ENCODE peak calls at places on chromosomes 2 and 18, in ten cellular contexts. One of them, this sample, is unnamed.

GRCh38 chr18:73662440-73662839 is 485.2 kb downstream of the FBXO15 start:
- DNase-seq in PC-3: no peak
- DNase-seq in tibial nerve: no peak
- DNase-seq in AG04450: no peak
- DNase-seq in heart right ventricle: no peak
- DNase-seq in AG10803: no peak
- DNase-seq in A673: no peak
- DNase-seq in left ventricle myocardium inferior: no peak
- DNase-seq in left lung: no peak
- DNase-seq in epithelial cell of esophagus: no peak
- DNase-seq in this sample: no peak

GRCh38 chr2:191251014-191251413 is 5.8 kb downstream of the MYO1B start:
- DNase-seq in epithelial cell of esophagus: no peak
- DNase-seq in PC-3: no peak
- DNase-seq in left lung: no peak
- DNase-seq in tibial nerve: no peak
- DNase-seq in A673: no peak
- DNase-seq in AG10803: no peak
- DNase-seq in left ventricle myocardium inferior: no peak
- DNase-seq in heart right ventricle: no peak
- DNase-seq in AG04450: no peak
- DNase-seq in this sample: no peak

GRCh38 chr2:235468978-235469694 is 24.7 kb upstream of the AGAP1 start:
- DNase-seq in heart right ventricle: no peak
- DNase-seq in left lung: no peak
- DNase-seq in left ventricle myocardium inferior: no peak
- DNase-seq in PC-3: peak; percentile 95
- DNase-seq in A673: peak; percentile 36
- DNase-seq in epithelial cell of esophagus: peak; percentile 93
- DNase-seq in AG10803: peak; percentile 82
- DNase-seq in AG04450: peak; percentile 67
- DNase-seq in tibial nerve: peak; percentile 51
- DNase-seq in this sample: peak; percentile 95

GRCh38 chr18:24560511-24560981 is 100.1 kb downstream of the HRH4 start:
- DNase-seq in PC-3: no peak
- DNase-seq in AG04450: no peak
- DNase-seq in A673: no peak
- DNase-seq in heart right ventricle: no peak
- DNase-seq in tibial nerve: no peak
- DNase-seq in epithelial cell of esophagus: peak; percentile 75
- DNase-seq in AG10803: no peak
- DNase-seq in left ventricle myocardium inferior: no peak
- DNase-seq in left lung: no peak
- DNase-seq in this sample: no peak

GRCh38 chr2:47534179-47534919 is 131.4 kb downstream of the MSH2 start:
- DNase-seq in tibial nerve: no peak
- DNase-seq in PC-3: peak; percentile 74
- DNase-seq in left lung: no peak
- DNase-seq in epithelial cell of esophagus: peak; percentile 77
- DNase-seq in AG04450: peak; percentile 55
- DNase-seq in left ventricle myocardium inferior: no peak
- DNase-seq in heart right ventricle: no peak
- DNase-seq in A673: peak; percentile 82
- DNase-seq in AG10803: peak; percentile 80
- DNase-seq in this sample: peak; percentile 93

GRCh38 chr18:77178559-77178958 is 46.0 kb upstream of the MBP start:
- DNase-seq in heart right ventricle: no peak
- DNase-seq in epithelial cell of esophagus: peak; percentile 51
- DNase-seq in AG04450: no peak
- DNase-seq in left ventricle myocardium inferior: no peak
- DNase-seq in left lung: no peak
- DNase-seq in tibial nerve: peak; percentile 23
- DNase-seq in AG10803: no peak
- DNase-seq in PC-3: no peak
- DNase-seq in A673: no peak
- DNase-seq in this sample: peak; percentile 20

GRCh38 chr2:120520929-120521912 is 175.3 kb downstream of the INHBB start:
- DNase-seq in A673: peak; percentile 60
- DNase-seq in AG10803: peak; percentile 23
- DNase-seq in left ventricle myocardium inferior: no peak
- DNase-seq in heart right ventricle: no peak
- DNase-seq in AG04450: no peak
- DNase-seq in tibial nerve: peak; percentile 42
- DNase-seq in epithelial cell of esophagus: peak; percentile 59
- DNase-seq in PC-3: peak; percentile 79
- DNase-seq in left lung: no peak
- DNase-seq in this sample: peak; percentile 43

GRCh38 chr2:118971245-118972122 is 29.5 kb downstream of the MARCO start:
- DNase-seq in left lung: no peak
- DNase-seq in epithelial cell of esophagus: peak; percentile 79
- DNase-seq in left ventricle myocardium inferior: no peak
- DNase-seq in tibial nerve: no peak
- DNase-seq in AG10803: no peak
- DNase-seq in A673: no peak
- DNase-seq in AG04450: no peak
- DNase-seq in heart right ventricle: no peak
- DNase-seq in PC-3: peak; percentile 82
- DNase-seq in this sample: no peak

GRCh38 chr2:29430382-29431112 is 315.3 kb downstream of the CLIP4 start:
- DNase-seq in AG04450: no peak
- DNase-seq in left ventricle myocardium inferior: no peak
- DNase-seq in tibial nerve: no peak
- DNase-seq in AG10803: no peak
- DNase-seq in epithelial cell of esophagus: no peak
- DNase-seq in heart right ventricle: no peak
- DNase-seq in PC-3: peak; percentile 11
- DNase-seq in A673: no peak
- DNase-seq in left lung: no peak
- DNase-seq in this sample: no peak

GRCh38 chr18:8609711-8610441 is 639 bp downstream of the RAB12 start:
- DNase-seq in PC-3: no peak
- DNase-seq in AG10803: peak; percentile 6
- DNase-seq in AG04450: no peak
- DNase-seq in heart right ventricle: peak; percentile 26
- DNase-seq in left ventricle myocardium inferior: peak; percentile 23
- DNase-seq in left lung: peak; percentile 82
- DNase-seq in A673: no peak
- DNase-seq in tibial nerve: no peak
- DNase-seq in epithelial cell of esophagus: peak; percentile 28
- DNase-seq in this sample: no peak

GRCh38 chr2:74530239-74531161 is 767 bp downstream of the HTRA2 start:
- DNase-seq in A673: peak; percentile 42
- DNase-seq in AG04450: no peak
- DNase-seq in epithelial cell of esophagus: no peak
- DNase-seq in AG10803: peak; percentile 51
- DNase-seq in left ventricle myocardium inferior: no peak
- DNase-seq in PC-3: peak; percentile 38
- DNase-seq in left lung: peak; percentile 84
- DNase-seq in tibial nerve: no peak
- DNase-seq in heart right ventricle: peak; percentile 41
- DNase-seq in this sample: peak; percentile 47

GRCh38 chr18:57705861-57706590 is 84.4 kb upstream of the NARS1 start:
- DNase-seq in AG10803: no peak
- DNase-seq in AG04450: no peak
- DNase-seq in tibial nerve: no peak
- DNase-seq in PC-3: peak; percentile 81
- DNase-seq in left lung: no peak
- DNase-seq in epithelial cell of esophagus: no peak
- DNase-seq in A673: no peak
- DNase-seq in heart right ventricle: no peak
- DNase-seq in left ventricle myocardium inferior: no peak
- DNase-seq in this sample: no peak

GRCh38 chr2:205879362-205879761 is 197.1 kb downstream of the NRP2 start:
- DNase-seq in tibial nerve: no peak
- DNase-seq in heart right ventricle: no peak
- DNase-seq in left lung: no peak
- DNase-seq in AG04450: no peak
- DNase-seq in AG10803: no peak
- DNase-seq in left ventricle myocardium inferior: no peak
- DNase-seq in PC-3: no peak
- DNase-seq in epithelial cell of esophagus: peak; percentile 6
- DNase-seq in A673: no peak
- DNase-seq in this sample: no peak

GRCh38 chr2:15177103-15177502 is 384.0 kb downstream of the NBAS start:
- DNase-seq in PC-3: peak; percentile 70
- DNase-seq in AG04450: no peak
- DNase-seq in epithelial cell of esophagus: peak; percentile 49
- DNase-seq in A673: peak; percentile 27
- DNase-seq in AG10803: no peak
- DNase-seq in left lung: no peak
- DNase-seq in left ventricle myocardium inferior: no peak
- DNase-seq in heart right ventricle: no peak
- DNase-seq in tibial nerve: no peak
- DNase-seq in this sample: peak; percentile 46

DNA sequence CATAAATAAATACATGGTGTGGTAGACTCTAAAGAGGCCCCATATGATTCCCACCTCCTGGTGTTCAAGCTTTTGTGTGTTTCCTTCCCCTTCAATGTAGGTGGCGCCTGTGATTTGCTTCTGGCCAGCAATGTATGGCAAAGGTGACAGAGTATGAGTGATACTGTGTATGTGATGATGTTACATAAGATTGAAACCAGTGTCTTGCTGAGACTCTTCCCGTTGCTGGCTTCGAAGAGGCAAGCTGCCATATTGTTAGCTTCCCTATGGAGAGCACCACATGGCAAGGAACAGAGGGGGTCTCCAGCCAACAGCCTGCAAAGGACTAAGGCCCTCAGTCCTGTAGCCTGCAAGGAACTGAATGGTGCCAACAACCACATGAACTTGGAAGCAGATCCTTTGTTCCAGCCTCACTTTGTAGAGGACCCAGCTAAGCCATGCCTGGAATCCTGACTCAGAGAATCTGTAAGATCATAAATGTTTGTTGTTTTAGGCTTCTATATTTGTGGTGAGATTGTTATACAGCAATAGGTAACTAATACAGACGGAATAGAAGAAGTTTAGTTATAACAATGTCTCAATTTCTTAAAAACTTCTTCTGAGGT is 1.7 kb upstream of the SMAD4 start:
- DNase-seq in PC-3: peak; percentile 16
- DNase-seq in left lung: no peak
- DNase-seq in heart right ventricle: no peak
- DNase-seq in tibial nerve: no peak
- DNase-seq in A673: peak; percentile 38
- DNase-seq in left ventricle myocardium inferior: no peak
- DNase-seq in epithelial cell of esophagus: peak; percentile 54
- DNase-seq in AG10803: peak; percentile 32
- DNase-seq in AG04450: no peak
- DNase-seq in this sample: peak; percentile 62
- TF ChIP-seq CTCF in PC-3: peak; percentile 17
- TF ChIP-seq CTCF in left lung: no peak
- TF ChIP-seq CTCF in heart right ventricle: no peak
- TF ChIP-seq CTCF in tibial nerve: no peak
- TF ChIP-seq CTCF in A673: peak; percentile 8
- TF ChIP-seq CTCF in left ventricle myocardium inferior: no peak
- TF ChIP-seq CTCF in epithelial cell of esophagus: no peak
- TF ChIP-seq CTCF in AG10803: no peak
- TF ChIP-seq CTCF in AG04450: no peak
- TF ChIP-seq CTCF in this sample: peak; percentile 1

GRCh38 chr2:179335732-179336131 is 71.1 kb upstream of the SESTD1 start:
- DNase-seq in heart right ventricle: no peak
- DNase-seq in epithelial cell of esophagus: no peak
- DNase-seq in AG04450: no peak
- DNase-seq in left lung: no peak
- DNase-seq in AG10803: peak; percentile 37
- DNase-seq in A673: no peak
- DNase-seq in left ventricle myocardium inferior: no peak
- DNase-seq in tibial nerve: no peak
- DNase-seq in PC-3: no peak
- DNase-seq in this sample: no peak

GRCh38 chr2:179332903-179333302 is 68.3 kb upstream of the SESTD1 start:
- DNase-seq in epithelial cell of esophagus: peak; percentile 53
- DNase-seq in PC-3: peak; percentile 87
- DNase-seq in heart right ventricle: no peak
- DNase-seq in left lung: no peak
- DNase-seq in left ventricle myocardium inferior: no peak
- DNase-seq in tibial nerve: no peak
- DNase-seq in A673: peak; percentile 23
- DNase-seq in AG04450: no peak
- DNase-seq in AG10803: peak; percentile 47
- DNase-seq in this sample: peak; percentile 62

GRCh38 chr2:179336782-179337534 is 72.3 kb upstream of the SESTD1 start:
- DNase-seq in PC-3: peak; percentile 68
- DNase-seq in left ventricle myocardium inferior: peak; percentile 11
- DNase-seq in left lung: no peak
- DNase-seq in tibial nerve: peak; percentile 38
- DNase-seq in epithelial cell of esophagus: no peak
- DNase-seq in heart right ventricle: no peak
- DNase-seq in A673: peak; percentile 95
- DNase-seq in AG10803: peak; percentile 84
- DNase-seq in AG04450: no peak
- DNase-seq in this sample: peak; percentile 74

GRCh38 chr2:179331066-179331465 is 66.4 kb upstream of the SESTD1 start:
- DNase-seq in A673: no peak
- DNase-seq in left ventricle myocardium inferior: no peak
- DNase-seq in AG10803: no peak
- DNase-seq in AG04450: no peak
- DNase-seq in heart right ventricle: no peak
- DNase-seq in left lung: no peak
- DNase-seq in epithelial cell of esophagus: no peak
- DNase-seq in tibial nerve: no peak
- DNase-seq in PC-3: no peak
- DNase-seq in this sample: no peak
- H3K4me3 ChIP-seq in A673: no peak overlapping the region
- H3K4me3 ChIP-seq in left ventricle myocardium inferior: no peak overlapping the region
- H3K4me3 ChIP-seq in AG10803: no peak overlapping the region
- H3K4me3 ChIP-seq in AG04450: no peak overlapping the region
- H3K4me3 ChIP-seq in heart right ventricle: no peak overlapping the region
- H3K4me3 ChIP-seq in left lung: no peak overlapping the region
- H3K4me3 ChIP-seq in epithelial cell of esophagus: no peak overlapping the region
- H3K4me3 ChIP-seq in tibial nerve: no peak overlapping the region
- H3K4me3 ChIP-seq in PC-3: no peak overlapping the region
- H3K4me3 ChIP-seq in this sample: no peak overlapping the region

DNA sequence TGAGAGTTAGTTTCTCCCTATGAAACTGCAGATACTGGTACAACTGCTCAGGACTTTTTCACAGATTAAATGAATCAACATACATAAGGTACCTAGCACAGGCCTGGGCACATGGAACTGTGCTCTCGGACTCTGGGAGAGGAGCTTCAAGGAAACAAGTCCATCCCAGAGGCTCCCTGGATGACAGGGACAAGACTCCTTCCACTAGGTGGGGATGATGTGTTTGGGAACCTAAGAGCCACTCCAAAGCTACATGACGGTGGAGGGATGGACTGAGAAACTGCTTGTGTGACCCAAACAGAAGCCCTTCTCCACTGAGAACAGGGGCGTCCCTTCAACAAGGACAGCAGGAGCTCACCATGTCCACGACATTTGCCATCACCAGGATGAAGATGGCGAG is 37.1 kb downstream of the CENPO start:
- DNase-seq in left ventricle myocardium inferior: no peak
- DNase-seq in AG10803: peak; percentile 40
- DNase-seq in left lung: no peak
- DNase-seq in A673: peak; percentile 47
- DNase-seq in heart right ventricle: no peak
- DNase-seq in tibial nerve: no peak
- DNase-seq in PC-3: peak; percentile 24
- DNase-seq in epithelial cell of esophagus: no peak
- DNase-seq in AG04450: no peak
- DNase-seq in this sample: peak; percentile 56
- TF ChIP-seq CTCF in left ventricle myocardium inferior: no peak
- TF ChIP-seq CTCF in AG10803: peak; percentile 39
- TF ChIP-seq CTCF in left lung: no peak
- TF ChIP-seq CTCF in A673: peak; percentile 40
- TF ChIP-seq CTCF in heart right ventricle: no peak
- TF ChIP-seq CTCF in tibial nerve: no peak
- TF ChIP-seq CTCF in PC-3: peak; percentile 35
- TF ChIP-seq CTCF in epithelial cell of esophagus: no peak
- TF ChIP-seq CTCF in AG04450: peak; percentile 15
- TF ChIP-seq CTCF in this sample: peak; percentile 28

GRCh38 chr2:37315364-37315763 is 9.3 kb downstream of the PRKD3 start:
- DNase-seq in A673: no peak
- DNase-seq in AG04450: no peak
- DNase-seq in left lung: no peak
- DNase-seq in tibial nerve: no peak
- DNase-seq in left ventricle myocardium inferior: no peak
- DNase-seq in heart right ventricle: no peak
- DNase-seq in PC-3: no peak
- DNase-seq in AG10803: no peak
- DNase-seq in epithelial cell of esophagus: no peak
- DNase-seq in this sample: no peak
- H3K4me3 ChIP-seq in A673: no peak overlapping the region
- H3K4me3 ChIP-seq in AG04450: no peak overlapping the region
- H3K4me3 ChIP-seq in left lung: no peak overlapping the region
- H3K4me3 ChIP-seq in tibial nerve: no peak overlapping the region
- H3K4me3 ChIP-seq in left ventricle myocardium inferior: no peak overlapping the region
- H3K4me3 ChIP-seq in heart right ventricle: no peak overlapping the region
- H3K4me3 ChIP-seq in PC-3: no peak overlapping the region
- H3K4me3 ChIP-seq in AG10803: no peak overlapping the region
- H3K4me3 ChIP-seq in epithelial cell of esophagus: no peak overlapping the region
- H3K4me3 ChIP-seq in this sample: no peak overlapping the region